ENCODE peak calls at places on chromosome 17, in five cellular contexts. I is psoas muscle, S is small intestine, O is cardiac muscle cell, R is A673. M is an unnamed sample.

GRCh38 chr17:231966-232807 is 50.7 kb upstream of the DOC2B start:
- DNase-seq in S (no peak), O (no peak), R (no peak), I (peak; percentile 42), M (peak; percentile 38)

GRCh38 chr17:59890720-59891119 is 2.0 kb downstream of the TUBD1 start:
- DNase-seq in R (no peak), S (no peak), I (no peak), O (no peak), M (no peak)

GRCh38 chr17:7632492-7632894 is 2.6 kb downstream of the SHBG start:
- DNase-seq in O (peak; percentile 66), S (no peak), R (peak; percentile 58), I (no peak), M (no peak)

GRCh38 chr17:57152916-57153528 is 68.0 kb downstream of the AKAP1 start:
- DNase-seq in S (no peak), R (no peak), I (no peak), O (no peak), M (no peak)

GRCh38 chr17:6853764-6854442 is 22.4 kb upstream of the TEKT1 start:
- DNase-seq in S (peak; percentile 6), I (no peak), O (no peak), R (peak; percentile 45), M (no peak)

GRCh38 chr17:60077672-60078519 is 825 bp downstream of the HEATR6 start:
- DNase-seq in S (no peak), R (no peak), I (no peak), O (no peak), M (no peak)

GRCh38 chr17:37220609-37220953 is 155.2 kb upstream of the C17orf78 start:
- DNase-seq in O (peak; percentile 38), I (no peak), S (no peak), R (peak; percentile 21), M (no peak)

GRCh38 chr17:29563816-29564215 is 3.0 kb downstream of the ABHD15 start:
- DNase-seq in I (no peak), R (no peak), S (no peak), O (no peak), M (no peak)

GRCh38 chr17:14487068-14487467 is 186.2 kb downstream of the HS3ST3B1 start:
- DNase-seq in R (no peak), I (no peak), S (no peak), O (no peak), M (no peak)

GRCh38 chr17:17067277-17067676 is 25.0 kb downstream of the MPRIP start:
- DNase-seq in I (no peak), O (no peak), S (no peak), R (no peak), M (peak; percentile 6)

GRCh38 chr17:60535382-60536279 is 9.6 kb upstream of the APPBP2 start:
- DNase-seq in O (no peak), I (no peak), R (no peak), S (no peak), M (no peak)

GRCh38 chr17:48241131-48241591 is 133.6 kb downstream of the SNX11 start:
- DNase-seq in I (peak; percentile 56), S (peak; percentile 17), O (no peak), R (peak; percentile 72), M (no peak)

GRCh38 chr17:15293558-15293957 is 28.4 kb upstream of the PMP22 start:
- DNase-seq in S (no peak), R (no peak), O (no peak), I (no peak), M (no peak)

DNA sequence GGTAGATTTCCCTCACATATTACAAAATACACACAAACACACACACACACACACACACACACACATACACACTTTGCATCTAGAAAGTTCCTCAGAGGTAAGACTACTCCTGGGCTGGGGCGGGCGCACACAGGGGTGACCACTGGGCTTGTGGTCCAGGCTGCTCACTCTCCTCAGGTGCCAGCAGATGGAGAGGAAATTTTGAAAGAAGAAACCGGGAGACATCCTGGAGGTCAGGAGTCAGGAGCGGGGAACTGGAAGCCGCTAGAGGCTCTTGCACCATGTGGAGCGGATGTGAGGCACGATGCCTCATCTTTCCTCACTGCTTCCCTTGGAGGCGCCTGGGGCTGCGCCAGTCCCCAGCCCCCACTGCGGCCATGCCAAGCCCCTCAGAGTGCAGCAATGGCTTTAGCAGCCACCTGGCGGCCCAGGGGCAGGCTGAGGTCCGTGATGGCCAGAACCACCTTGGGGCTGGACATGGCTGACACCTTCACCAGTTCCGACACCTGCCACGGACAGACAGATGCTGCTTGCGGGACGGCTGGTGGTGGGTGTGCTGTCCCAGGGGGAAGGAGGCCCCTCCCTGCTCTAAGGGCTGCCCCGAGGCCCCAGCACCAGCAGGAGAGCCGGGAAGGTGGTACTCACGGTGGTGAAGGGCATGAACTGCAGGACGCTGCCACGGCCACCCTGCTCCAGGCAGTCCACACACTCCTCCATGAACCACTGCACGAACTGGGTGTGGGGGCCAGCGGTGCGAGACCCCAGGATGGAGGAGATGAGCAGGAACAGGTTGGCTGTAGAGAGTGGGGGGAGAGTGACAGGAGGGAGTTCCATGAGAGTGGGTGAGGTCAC is 4.1 kb downstream of the CSF3 start:
- DNase-seq in I (peak; percentile 93), S (no peak), R (no peak), O (no peak), M (peak; percentile 51)
- H3K4me1 ChIP-seq in I (peaks cover 84% of the 10 kb centered on the region), S (no peaks in the 10 kb centered on the region), R (no peaks in the 10 kb centered on the region), O (peaks cover 13% of the 10 kb centered on the region), M (peaks cover 42% of the 10 kb centered on the region)

GRCh38 chr17:72975509-72975908 is 117.0 kb downstream of the SLC39A11 start:
- DNase-seq in R (no peak), O (no peak), I (no peak), S (no peak), M (no peak)
- H3K36me3 ChIP-seq in R (no peaks in the 10 kb centered on the region), O (no peaks in the 10 kb centered on the region), I (no peaks in the 10 kb centered on the region), S (no peaks in the 10 kb centered on the region), M (no peaks in the 10 kb centered on the region)

DNA sequence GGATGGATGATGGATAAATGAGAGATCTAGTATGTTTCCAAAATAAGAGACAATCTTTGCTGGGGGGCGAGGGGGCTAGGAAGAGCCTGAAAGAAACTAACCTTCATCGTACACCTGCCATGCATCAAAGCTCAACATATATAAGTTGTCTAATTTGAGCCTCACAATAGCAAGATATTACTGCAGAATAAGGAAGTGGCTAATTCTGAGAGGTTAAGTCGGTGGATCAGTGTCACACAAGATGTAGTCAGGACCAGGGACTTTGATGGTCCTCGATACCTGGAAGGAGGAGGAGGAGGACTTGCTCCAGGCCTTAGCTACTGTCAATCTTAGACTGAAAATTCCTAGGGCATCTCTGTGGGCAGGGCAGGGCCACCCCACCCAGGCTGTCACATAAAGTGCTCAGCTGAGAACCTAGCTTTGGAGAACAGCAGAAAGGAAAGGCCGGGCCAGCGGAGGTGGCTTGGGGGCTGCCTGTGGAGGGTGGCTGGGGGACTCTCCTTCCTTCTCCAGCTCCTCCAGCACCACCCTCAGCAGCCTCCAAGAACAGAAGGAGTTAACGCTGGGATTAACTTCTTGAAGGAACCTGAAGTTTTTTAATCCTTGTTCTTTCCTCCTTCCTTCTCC is 460 bp upstream of the SLC13A2 start:
- DNase-seq in R (no peak), S (no peak), I (no peak), O (no peak), M (no peak)
- H3K4me1 ChIP-seq in R (no peaks in the 10 kb centered on the region), S (peaks cover 10% of the 10 kb centered on the region), I (no peaks in the 10 kb centered on the region), O (peaks cover 22% of the 10 kb centered on the region), M (peaks cover 34% of the 10 kb centered on the region)

GRCh38 chr17:75693500-75694481 is 26.7 kb downstream of the SAP30BP start:
- DNase-seq in I (peak; percentile 95), S (peak; percentile 54), R (peak; percentile 93), O (peak; percentile 77), M (no peak)
- H3K36me3 ChIP-seq in I (peaks cover 9% of the 10 kb centered on the region), S (peaks cover 2% of the 10 kb centered on the region), R (no peaks in the 10 kb centered on the region), O (no peaks in the 10 kb centered on the region), M (no peaks in the 10 kb centered on the region)

GRCh38 chr17:77449908-77450741 is 309.4 kb downstream of the SEC14L1 start:
- DNase-seq in R (peak; percentile 60), S (peak; percentile 89), O (peak; percentile 59), I (peak; percentile 76), M (peak; percentile 78)
- H3K4me1 ChIP-seq in R (peaks cover 43% of the 10 kb centered on the region), S (peaks cover 20% of the 10 kb centered on the region), O (peaks cover 45% of the 10 kb centered on the region), I (peaks cover 46% of the 10 kb centered on the region), M (peaks cover 50% of the 10 kb centered on the region)

DNA sequence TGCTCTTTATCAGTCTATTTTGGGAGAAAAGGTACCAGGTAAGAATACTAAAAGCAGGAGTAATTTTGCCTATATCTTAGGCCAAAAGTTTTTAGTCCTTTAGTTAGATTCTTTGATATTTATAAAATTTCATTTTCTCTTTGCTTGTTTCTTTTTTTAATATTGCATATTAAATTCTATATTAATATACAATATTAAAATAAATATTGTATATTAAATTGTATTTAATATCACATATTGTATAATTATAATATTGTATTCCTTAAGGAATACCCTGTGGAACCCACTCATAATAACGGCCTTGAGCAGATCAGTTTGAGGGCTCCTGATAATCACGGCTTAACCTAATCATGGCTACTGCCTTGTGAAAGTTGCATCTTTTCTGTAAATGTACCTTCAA is 1.9 kb downstream of the CEP95 start:
- DNase-seq in O (no peak), S (no peak), R (no peak), I (no peak), M (no peak)
- H3K36me3 ChIP-seq in O (peaks cover 31% of the 10 kb centered on the region), S (peaks cover 4% of the 10 kb centered on the region), R (peaks cover 61% of the 10 kb centered on the region), I (peaks cover 65% of the 10 kb centered on the region), M (peaks cover 14% of the 10 kb centered on the region)

DNA sequence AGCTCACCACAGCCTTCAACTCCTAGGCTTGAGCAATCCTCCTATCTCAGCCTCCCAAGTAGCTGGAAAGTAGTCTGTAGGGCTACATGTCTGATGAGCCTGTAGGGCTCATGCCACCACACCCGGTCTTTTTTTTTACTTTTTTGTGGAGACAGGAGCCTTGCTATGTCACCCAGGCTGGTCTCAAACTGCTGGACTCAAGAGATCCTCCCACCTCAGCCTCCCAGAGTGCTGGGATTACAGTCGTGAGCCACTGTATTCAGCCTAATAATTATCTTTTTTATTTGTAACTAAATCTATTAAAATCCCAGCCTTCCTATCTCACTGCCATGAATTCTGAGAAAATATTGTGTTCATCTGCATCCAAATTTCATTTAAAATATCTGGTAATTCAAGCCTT is 15.1 kb downstream of the BRIP1 start:
- DNase-seq in S (no peak), O (no peak), I (no peak), R (no peak), M (no peak)
- H3K4me1 ChIP-seq in S (no peaks in the 10 kb centered on the region), O (no peaks in the 10 kb centered on the region), I (no peaks in the 10 kb centered on the region), R (no peaks in the 10 kb centered on the region), M (no peaks in the 10 kb centered on the region)

M was measured in mucosa of descending colon.